ENCODE peak calls at places on chromosomes 16 and 17, in eight cellular contexts. N, S, T, I, R, Z, D and K are unnamed samples.

GRCh38 chr17:62965149-62965648 is 836 bp upstream of the TANC2 start:
- DNase-seq in N (no peak), S (no peak), T (no peak), I (no peak), R (no peak), Z (no peak), D (no peak), K (no peak)

GRCh38 chr17:79050591-79050990 is 24.0 kb upstream of the ENGASE start:
- DNase-seq in N (no peak), S (no peak), T (no peak), I (no peak), R (no peak), Z (no peak), D (no peak), K (no peak)

GRCh38 chr17:31580331-31581021 is 189.0 kb downstream of the RAB11FIP4 start:
- DNase-seq in N (no peak), S (no peak), T (no peak), I (peak; percentile 85), R (no peak), Z (peak; percentile 90), D (no peak), K (peak; percentile 79)

GRCh38 chr17:73772107-73772705 is 128.0 kb upstream of the SDK2 start:
- DNase-seq in N (no peak), S (no peak), T (no peak), I (no peak), R (no peak), Z (no peak), D (no peak), K (no peak)

GRCh38 chr16:4966736-4967453 is 8.8 kb downstream of the SEC14L5 start:
- DNase-seq in N (no peak), S (no peak), T (no peak), I (no peak), R (no peak), Z (no peak), D (no peak), K (no peak)

GRCh38 chr17:19398301-19399181 is 11.6 kb upstream of the MFAP4 start:
- DNase-seq in N (no peak), S (peak; percentile 63), T (no peak), I (peak; percentile 28), R (peak; percentile 53), Z (peak; percentile 77), D (no peak), K (peak; percentile 81)

GRCh38 chr16:81473066-81473488 is 28.5 kb downstream of the CMIP start:
- DNase-seq in N (no peak), S (no peak), T (no peak), I (no peak), R (no peak), Z (no peak), D (no peak), K (no peak)

GRCh38 chr16:55965099-55965498 is 89.9 kb upstream of the CES5A start:
- DNase-seq in N (no peak), S (no peak), T (no peak), I (no peak), R (no peak), Z (no peak), D (no peak), K (no peak)

GRCh38 chr16:11432856-11433395 is 87.7 kb downstream of the RMI2 start:
- DNase-seq in N (no peak), S (no peak), T (no peak), I (no peak), R (no peak), Z (no peak), D (no peak), K (peak; percentile 37)

GRCh38 chr17:55577687-55578086 is 66.4 kb upstream of the SMIM36 start:
- DNase-seq in N (no peak), S (no peak), T (no peak), I (no peak), R (no peak), Z (no peak), D (no peak), K (no peak)

GRCh38 chr17:65193305-65194293 is 56.4 kb downstream of the RGS9 start:
- DNase-seq in N (no peak), S (no peak), T (no peak), I (peak; percentile 39), R (no peak), Z (no peak), D (no peak), K (peak; percentile 65)

GRCh38 chr16:23518435-23518891 is 8.2 kb upstream of the GGA2 start:
- DNase-seq in N (no peak), S (peak; percentile 25), T (no peak), I (peak; percentile 16), R (no peak), Z (no peak), D (no peak), K (peak; percentile 99)

GRCh38 chr16:8493885-8494487 is 96.3 kb downstream of the TMEM114 start:
- DNase-seq in N (no peak), S (no peak), T (no peak), I (no peak), R (no peak), Z (no peak), D (no peak), K (no peak)

GRCh38 chr16:56625140-56625942 is at the start of gene MT1E:
- DNase-seq in N (no peak), S (peak; percentile 93), T (no peak), I (peak; percentile 76), R (no peak), Z (peak; percentile 93), D (no peak), K (peak; percentile 85)

GRCh38 chr16:88497561-88498420 is 44.7 kb downstream of the ZFPM1 start:
- DNase-seq in N (no peak), S (no peak), T (no peak), I (no peak), R (no peak), Z (no peak), D (no peak), K (no peak)